ENCODE peak calls at places on chromosomes 7 and 10, in ten cellular contexts. L is K562; I is lower lobe of right lung; E is tibial artery; H is prostate gland; P is AG04450; T is A673; V is IMR-90; M is epithelial cell of prostate; F is CD8-positive, alpha-beta memory T cell. D is an unnamed sample.
A peak's percentile ranks its signal among the peaks of the same experiment; 100 is the strongest.

GRCh38 chr10:12505683-12506082 is 156.3 kb downstream of the CAMK1D start:
- DNase-seq in H (no peak), T (no peak), V (no peak), F (no peak), I (no peak), L (no peak), P (no peak), M (no peak), E (no peak), D (no peak)

GRCh38 chr7:158684329-158684728 is 20.3 kb downstream of the NCAPG2 start:
- DNase-seq in V (peak; percentile 36), L (no peak), I (no peak), M (no peak), F (no peak), E (no peak), T (no peak), P (no peak), H (no peak), D (no peak)

GRCh38 chr10:97515260-97515978 is 16.7 kb downstream of the UBTD1 start:
- DNase-seq in P (no peak), F (no peak), V (no peak), M (no peak), T (no peak), H (no peak), L (no peak), I (no peak), E (no peak), D (no peak)

GRCh38 chr10:6115411-6115800 is 26.6 kb downstream of the RBM17 start:
- DNase-seq in H (no peak), F (no peak), V (peak; percentile 12), L (no peak), I (no peak), T (no peak), M (no peak), P (no peak), E (no peak), D (no peak)

GRCh38 chr10:109007514-109007913 is 915.8 kb downstream of the XPNPEP1 start:
- DNase-seq in V (no peak), F (no peak), H (no peak), T (no peak), P (no peak), L (no peak), E (no peak), M (no peak), I (no peak), D (no peak)

GRCh38 chr10:120979435-120980315 is 128.5 kb downstream of the WDR11 start:
- DNase-seq in L (no peak), T (peak; percentile 41), M (no peak), V (no peak), E (no peak), P (no peak), F (no peak), I (peak; percentile 90), H (peak; percentile 61), D (peak; percentile 12)

GRCh38 chr7:50614721-50615518 is 49.7 kb upstream of the DDC start:
- DNase-seq in P (no peak), F (no peak), I (no peak), M (no peak), H (no peak), T (no peak), E (no peak), L (no peak), V (no peak), D (no peak)

GRCh38 chr10:5888843-5889623 is 660 bp downstream of the ANKRD16 start:
- DNase-seq in I (peak; percentile 60), H (no peak), E (no peak), F (peak; percentile 29), L (peak; percentile 39), P (no peak), M (no peak), T (peak; percentile 37), V (no peak), D (peak; percentile 39)

GRCh38 chr10:23412223-23412622 is 26.7 kb upstream of the OTUD1 start:
- DNase-seq in L (no peak), I (no peak), V (peak; percentile 48), P (no peak), E (no peak), F (no peak), M (no peak), T (peak; percentile 26), H (no peak), D (no peak)

GRCh38 chr10:23404461-23404980 is 34.4 kb upstream of the OTUD1 start:
- DNase-seq in E (no peak), V (peak; percentile 28), I (no peak), F (no peak), T (no peak), M (no peak), L (no peak), H (no peak), P (no peak), D (no peak)

GRCh38 chr10:23405540-23405939 is 33.3 kb upstream of the OTUD1 start:
- DNase-seq in H (no peak), P (peak; percentile 41), E (no peak), F (no peak), V (peak; percentile 92), T (no peak), I (no peak), M (no peak), L (no peak), D (no peak)

GRCh38 chr10:23406409-23406808 is 32.5 kb upstream of the OTUD1 start:
- DNase-seq in P (no peak), F (no peak), M (no peak), T (no peak), L (no peak), V (no peak), H (no peak), E (no peak), I (no peak), D (no peak)

DNA sequence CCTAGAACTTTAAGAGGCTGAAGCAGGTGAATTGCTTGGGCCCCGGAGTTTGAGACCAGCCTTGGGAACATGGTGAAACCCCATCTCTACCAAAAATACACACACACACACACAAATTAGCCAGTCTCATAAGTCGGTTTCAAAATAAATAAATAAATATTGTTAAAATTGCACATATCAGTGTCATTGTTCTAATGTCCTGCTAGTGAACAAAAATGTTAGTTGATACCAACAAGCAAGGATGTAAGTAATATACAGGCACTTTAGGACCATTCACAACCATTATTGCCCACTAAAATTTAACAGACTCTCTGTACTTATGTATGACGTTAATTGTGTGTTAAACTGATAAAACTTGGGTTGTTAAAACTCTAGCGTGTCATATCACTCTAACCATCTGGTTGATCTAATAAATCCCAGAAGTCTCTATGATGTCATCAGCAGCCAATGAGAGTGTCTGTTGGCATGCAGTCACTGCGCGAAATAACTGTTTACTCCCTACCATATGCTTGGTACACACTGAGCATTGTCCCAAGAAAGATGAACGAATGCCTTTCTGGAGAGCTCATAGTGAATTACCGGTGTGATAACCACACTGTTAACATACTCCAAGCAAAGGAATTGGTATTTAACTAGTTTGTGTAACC is 30.4 kb upstream of the OTUD1 start:
- DNase-seq in L (no peak), F (no peak), H (no peak), M (no peak), E (no peak), V (peak; percentile 95), I (no peak), T (no peak), P (peak; percentile 50), D (no peak)
- H3K27ac ChIP-seq in L (no peak overlapping the region), F (no peak overlapping the region), H (no peak overlapping the region), M (no peak overlapping the region), E (no peak overlapping the region), V (no peak overlapping the region), I (no peak overlapping the region), T (no peak overlapping the region), P (no peak overlapping the region), D (no peak overlapping the region)

DNA sequence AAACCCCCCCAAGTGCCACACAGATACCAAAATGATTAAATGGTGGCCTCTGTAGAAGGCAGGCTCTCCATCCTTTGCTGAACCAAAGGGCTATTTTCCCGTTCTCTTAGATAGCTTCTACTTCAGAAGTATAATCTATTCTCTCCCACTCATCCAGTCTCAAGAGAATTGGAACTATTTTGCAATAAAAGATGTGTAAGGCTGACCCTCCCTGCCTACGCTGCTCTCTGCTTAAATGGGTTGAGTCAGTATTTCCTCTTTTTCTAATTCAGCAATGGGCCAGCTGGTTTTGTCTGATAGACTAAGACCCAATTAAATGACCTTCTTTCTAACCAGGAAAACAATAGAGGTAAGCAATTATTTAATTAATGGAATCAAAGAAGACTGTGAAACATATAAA is 171.5 kb downstream of the ZNF365 start:
- DNase-seq in L (no peak), I (no peak), M (no peak), T (peak; percentile 87), P (no peak), F (no peak), V (peak; percentile 39), H (no peak), E (peak; percentile 65), D (no peak)
- H3K27ac ChIP-seq in L (no peak overlapping the region), I (peak overlapping the region; percentile 48), M (no peak overlapping the region), T (no peak overlapping the region), P (no peak overlapping the region), F (no peak overlapping the region), V (no peak overlapping the region), H (no peak overlapping the region), E (no peak overlapping the region), D (no peak overlapping the region)

GRCh38 chr7:30183712-30184372 is 49.1 kb downstream of the MTURN start:
- DNase-seq in I (no peak), E (no peak), V (no peak), L (no peak), T (no peak), P (no peak), M (no peak), H (no peak), F (no peak), D (no peak)

GRCh38 chr7:30186725-30187124 is 51.9 kb downstream of the MTURN start:
- DNase-seq in I (no peak), T (no peak), M (no peak), E (no peak), P (no peak), F (no peak), H (no peak), L (no peak), V (no peak), D (no peak)

GRCh38 chr7:30182186-30182585 is 47.4 kb downstream of the MTURN start:
- DNase-seq in H (no peak), L (no peak), F (no peak), P (no peak), V (no peak), M (no peak), I (no peak), T (no peak), E (peak; percentile 61), D (no peak)

GRCh38 chr7:30181211-30181610 is 46.4 kb downstream of the MTURN start:
- DNase-seq in V (no peak), P (no peak), H (no peak), L (no peak), E (no peak), I (no peak), T (no peak), M (no peak), F (no peak), D (no peak)

DNA sequence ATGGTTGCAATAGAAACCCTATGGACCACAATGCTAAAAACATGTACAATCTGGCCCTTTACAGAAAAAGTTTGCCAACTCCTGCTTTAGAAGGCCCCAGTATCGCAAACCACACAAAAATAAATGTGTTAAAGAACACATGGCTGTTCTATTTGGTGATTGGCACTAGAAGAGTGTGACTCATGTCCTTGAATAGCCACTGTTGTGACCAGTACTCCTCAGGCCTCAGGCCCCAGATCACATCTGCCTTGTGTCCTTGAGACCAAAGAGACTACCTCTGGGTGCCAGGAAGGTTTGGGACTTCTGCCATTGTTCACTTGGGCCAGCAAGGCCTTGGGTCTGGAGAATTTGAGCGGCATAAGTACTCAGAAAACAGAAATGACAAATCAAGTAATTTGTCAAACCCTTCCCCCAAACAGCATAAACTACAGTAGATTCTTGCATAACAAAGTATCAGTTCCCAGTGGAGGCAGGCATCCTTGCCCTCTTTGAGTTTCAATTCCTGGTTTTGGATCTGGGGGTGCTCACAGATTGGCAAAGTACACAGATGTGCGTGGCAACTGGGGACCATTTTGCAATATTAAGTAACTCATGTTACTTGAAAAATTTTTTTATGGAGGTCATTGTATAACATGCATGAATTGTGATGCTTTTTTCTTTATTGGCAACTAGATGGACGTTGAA is 50.2 kb downstream of the MTURN start:
- DNase-seq in H (no peak), L (no peak), T (no peak), V (no peak), P (no peak), I (no peak), M (no peak), E (peak; percentile 46), F (no peak), D (no peak)
- H3K27ac ChIP-seq in H (no peak overlapping the region), L (no peak overlapping the region), T (no peak overlapping the region), V (no peak overlapping the region), P (no peak overlapping the region), I (peak overlapping the region; percentile 44), M (no peak overlapping the region), E (peak overlapping the region; percentile 73), F (no peak overlapping the region), D (no peak overlapping the region)

DNA sequence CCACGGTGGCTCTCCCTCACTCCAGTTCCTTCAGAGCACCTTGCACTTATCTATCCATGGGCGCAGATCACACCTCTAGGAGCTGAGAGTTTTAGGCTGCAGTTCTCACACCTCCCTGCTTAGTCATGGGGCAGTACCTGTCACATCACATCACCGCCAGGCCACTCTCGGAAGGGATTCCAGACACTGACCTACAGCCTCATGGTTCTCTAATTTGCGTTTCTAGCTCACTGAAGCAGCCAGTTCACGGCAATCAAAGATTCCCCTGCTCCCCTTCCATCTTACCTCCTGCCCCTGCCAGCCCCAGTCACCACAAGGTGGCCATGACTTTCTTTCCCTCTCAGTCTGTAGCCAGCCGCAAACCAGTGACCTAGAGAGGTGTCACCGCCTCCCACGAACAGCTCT is 34.2 kb downstream of the ADRB1 start:
- DNase-seq in V (no peak), L (no peak), P (no peak), E (no peak), T (no peak), H (no peak), M (no peak), I (no peak), F (no peak), D (no peak)
- H3K27ac ChIP-seq in V (no peak overlapping the region), L (no peak overlapping the region), P (no peak overlapping the region), E (no peak overlapping the region), T (no peak overlapping the region), H (no peak overlapping the region), M (no peak overlapping the region), I (no peak overlapping the region), F (no peak overlapping the region), D (no peak overlapping the region)

D was measured in CD4-positive, alpha-beta memory T cell.